ENCODE peak calls at places on chromosomes 7 and 10, in nine cellular contexts. H is ovary, B is psoas muscle, K is H9, S is suprapubic skin, Z is IMR-90, N is right lobe of liver, L is WERI-Rb-1, R is cardiac muscle cell. I is an unnamed sample. For H3K9me3, the result is how much of the 10 kb centered on the place peaks cover.

GRCh38 chr7:148714498-148714897 is 15.8 kb downstream of the CUL1 start:
- DNase-seq in R (no peak), B (no peak), H (no peak), Z (no peak), L (no peak), N (no peak), K (no peak), S (no peak), I (no peak)

GRCh38 chr10:90847436-90847835 is 10.4 kb downstream of the HTR7 start:
- DNase-seq in H (no peak), S (no peak), B (no peak), N (no peak), K (no peak), L (no peak), Z (peak), R (no peak), I (no peak)

GRCh38 chr10:48609899-48610584 is 5.2 kb upstream of the ARHGAP22 start:
- DNase-seq in L (no peak), S (no peak), K (no peak), N (no peak), R (no peak), Z (no peak), B (no peak), H (no peak), I (no peak)

GRCh38 chr10:103510791-103511757 is 17.6 kb downstream of the NEURL1 start:
- DNase-seq in K (peak), N (no peak), L (no peak), R (no peak), H (no peak), S (no peak), Z (no peak), B (no peak), I (peak)

GRCh38 chr7:7443951-7444350 is 91.7 kb downstream of the COL28A1 start:
- DNase-seq in B (no peak), H (no peak), L (no peak), K (no peak), S (no peak), R (no peak), N (no peak), Z (no peak), I (no peak)

GRCh38 chr10:53022663-53023088 is 250.1 kb upstream of the MBL2 start:
- DNase-seq in B (no peak), L (no peak), Z (no peak), K (peak), N (no peak), H (no peak), R (no peak), S (no peak), I (no peak)

GRCh38 chr10:132496360-132497082 is 41.1 kb upstream of the INPP5A start:
- DNase-seq in R (no peak), B (peak), N (no peak), Z (no peak), H (no peak), K (peak), L (no peak), S (peak), I (no peak)

GRCh38 chr7:151008511-151009323 is 15.6 kb downstream of the ATG9B start:
- DNase-seq in N (no peak), R (no peak), K (peak), B (peak), Z (no peak), S (no peak), L (peak), H (peak), I (peak)

GRCh38 chr7:81299272-81299671 is 380.4 kb upstream of the SEMA3C start:
- DNase-seq in Z (peak), L (no peak), H (no peak), B (no peak), K (no peak), N (no peak), R (peak), S (no peak), I (no peak)

GRCh38 chr7:2709553-2710165 is 21.7 kb downstream of the AMZ1 start:
- DNase-seq in L (peak), K (peak), R (peak), Z (peak), H (peak), S (no peak), N (peak), B (peak), I (peak)

GRCh38 chr7:148664319-148664718 is 34.4 kb upstream of the CUL1 start:
- DNase-seq in N (no peak), Z (peak), S (no peak), K (no peak), H (no peak), R (no peak), L (no peak), B (no peak), I (no peak)

GRCh38 chr10:36256166-36256565 is 614.1 kb upstream of the FZD8 start:
- DNase-seq in K (no peak), S (no peak), R (no peak), H (no peak), B (no peak), N (no peak), L (no peak), Z (no peak), I (no peak)

GRCh38 chr10:129602938-129603520 is 136.0 kb downstream of the MGMT start:
- DNase-seq in Z (no peak), B (no peak), S (no peak), N (no peak), R (no peak), H (no peak), K (no peak), L (no peak), I (no peak)

GRCh38 chr7:77331938-77332695 is 84.0 kb downstream of the GSAP start:
- DNase-seq in B (peak), R (peak), K (peak), L (peak), N (peak), S (no peak), Z (peak), H (peak), I (peak)

GRCh38 chr7:108109216-108109908 is 20.8 kb downstream of the LAMB4 start:
- DNase-seq in H (no peak), S (no peak), B (no peak), L (peak), K (no peak), N (no peak), Z (no peak), R (no peak), I (no peak)

GRCh38 chr10:99234739-99235468 is 748 bp downstream of the HPSE2 start:
- DNase-seq in S (no peak), Z (peak), H (no peak), N (no peak), K (no peak), L (no peak), R (no peak), B (no peak), I (no peak)

GRCh38 chr7:234712-235553 is 42.6 kb downstream of the FAM20C start:
- DNase-seq in R (no peak), S (no peak), L (no peak), N (peak), B (peak), K (no peak), H (no peak), Z (peak), I (peak)

GRCh38 chr10:92290837-92291609 is at the start of the genes CPEB3 and MARCHF5:
- DNase-seq in S (peak), K (peak), L (peak), H (peak), B (peak), R (peak), N (peak), Z (peak), I (peak)

GRCh38 chr10:21715531-21716195 is 181.6 kb downstream of the MLLT10 start:
- DNase-seq in S (no peak), Z (peak), L (no peak), N (no peak), R (peak), H (no peak), B (no peak), K (no peak), I (no peak)

GRCh38 chr7:55774327-55775050 is 88.1 kb downstream of the SEPTIN14 start:
- DNase-seq in B (no peak), L (no peak), H (no peak), K (peak), R (no peak), N (no peak), S (no peak), Z (no peak), I (no peak)

GRCh38 chr7:49324707-49325106 is 400.4 kb downstream of the CDC14C start:
- DNase-seq in R (no peak), H (no peak), L (peak), K (no peak), Z (no peak), N (no peak), S (no peak), B (no peak), I (no peak)

GRCh38 chr10:69056129-69056528 is 31.8 kb upstream of the SRGN start:
- DNase-seq in R (no peak), B (no peak), H (no peak), S (no peak), L (no peak), K (no peak), N (peak), Z (no peak), I (peak)

GRCh38 chr10:120841522-120842189 is 9.5 kb upstream of the WDR11 start:
- DNase-seq in H (no peak), B (no peak), Z (no peak), L (no peak), S (no peak), N (no peak), K (no peak), R (no peak), I (no peak)

GRCh38 chr7:82012453-82012852 is 242.6 kb upstream of the HGF start:
- DNase-seq in R (no peak), B (no peak), H (no peak), L (no peak), N (no peak), K (no peak), Z (peak), S (no peak), I (no peak)

GRCh38 chr7:135774284-135774683 is 25.7 kb upstream of the FAM180A start:
- DNase-seq in B (no peak), R (no peak), K (no peak), L (no peak), H (no peak), N (no peak), S (no peak), Z (peak), I (no peak)

GRCh38 chr10:73247509-73248258 is 629 bp upstream of the DNAJC9 start:
- DNase-seq in N (no peak), Z (peak), S (no peak), R (no peak), B (no peak), L (no peak), H (no peak), K (no peak), I (no peak)

GRCh38 chr10:132497788-132498561 is 39.6 kb upstream of the INPP5A start:
- DNase-seq in S (peak), N (no peak), H (no peak), B (peak), R (no peak), Z (no peak), K (peak), L (peak), I (peak)

GRCh38 chr10:110203500-110204455 is 3.6 kb upstream of the MXI1 start:
- DNase-seq in B (no peak), N (no peak), R (no peak), Z (no peak), K (no peak), H (no peak), L (no peak), S (no peak), I (no peak)

GRCh38 chr7:37491919-37492694 is 43.4 kb upstream of the ELMO1 start:
- DNase-seq in K (peak), N (no peak), Z (no peak), H (no peak), R (peak), L (no peak), S (no peak), B (no peak), I (no peak)
- TF ChIP-seq CTCF in K (peak), N (no peak), Z (no peak), H (no peak), R (no peak), L (peak), S (no peak), B (no peak), I (no peak)

GRCh38 chr7:158187055-158187770 is 400.4 kb downstream of the PTPRN2 start:
- DNase-seq in N (no peak), Z (no peak), S (no peak), L (no peak), B (no peak), H (no peak), K (no peak), R (no peak), I (no peak)
- H3K9me3 ChIP-seq in N (under half), Z (half or more), S (under half), L (under half), B (under half), H (under half), K (under half), R (under half), I (under half)

GRCh38 chr10:123470570-123470969 is 195.6 kb upstream of the GPR26 start:
- DNase-seq in K (no peak), Z (no peak), L (no peak), N (no peak), S (no peak), R (no peak), B (no peak), H (no peak), I (no peak)

GRCh38 chr10:123472606-123473005 is 193.5 kb upstream of the GPR26 start:
- DNase-seq in R (peak), L (peak), K (peak), H (no peak), N (no peak), Z (no peak), S (no peak), B (no peak), I (no peak)

GRCh38 chr10:123475466-123475865 is 190.7 kb upstream of the GPR26 start:
- DNase-seq in B (no peak), L (no peak), N (no peak), Z (no peak), H (no peak), S (no peak), K (no peak), R (no peak), I (no peak)

GRCh38 chr10:123478112-123478511 is 188.0 kb upstream of the GPR26 start:
- DNase-seq in S (no peak), L (no peak), K (no peak), R (no peak), H (no peak), N (peak), B (no peak), Z (no peak), I (no peak)

GRCh38 chr10:123474700-123475099 is 191.5 kb upstream of the GPR26 start:
- DNase-seq in N (no peak), H (no peak), S (no peak), K (no peak), R (no peak), Z (no peak), B (no peak), L (no peak), I (no peak)
- H3K27ac ChIP-seq in N (no peak), H (no peak), S (no peak), K (no peak), R (no peak), Z (no peak), B (no peak), L (no peak), I (no peak)

DNA sequence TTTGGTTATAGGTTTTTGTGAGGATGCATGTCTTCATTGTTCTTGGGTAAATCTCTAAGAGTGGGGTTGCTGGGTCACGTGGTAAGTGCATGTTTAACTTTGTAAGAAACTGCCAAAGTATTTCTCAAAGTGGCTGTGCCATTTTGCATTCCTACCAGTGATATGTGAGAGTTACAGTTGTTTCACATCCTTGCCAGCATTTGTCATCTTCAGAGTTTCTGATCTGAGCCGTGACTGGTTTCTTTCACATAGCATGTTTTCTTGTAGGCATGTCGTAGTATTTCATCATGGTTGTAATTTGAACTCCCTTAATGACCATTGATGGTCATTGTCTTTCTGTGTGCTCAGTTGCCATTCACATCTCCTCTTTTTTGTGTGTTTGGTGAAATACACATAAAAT is 286.0 kb downstream of the RNLS start:
- DNase-seq in Z (peak), N (no peak), S (no peak), L (no peak), K (no peak), H (no peak), B (no peak), R (no peak), I (no peak)
- TF ChIP-seq CTCF in Z (no peak), N (no peak), S (no peak), L (no peak), K (no peak), H (no peak), B (no peak), R (no peak), I (no peak)

DNA sequence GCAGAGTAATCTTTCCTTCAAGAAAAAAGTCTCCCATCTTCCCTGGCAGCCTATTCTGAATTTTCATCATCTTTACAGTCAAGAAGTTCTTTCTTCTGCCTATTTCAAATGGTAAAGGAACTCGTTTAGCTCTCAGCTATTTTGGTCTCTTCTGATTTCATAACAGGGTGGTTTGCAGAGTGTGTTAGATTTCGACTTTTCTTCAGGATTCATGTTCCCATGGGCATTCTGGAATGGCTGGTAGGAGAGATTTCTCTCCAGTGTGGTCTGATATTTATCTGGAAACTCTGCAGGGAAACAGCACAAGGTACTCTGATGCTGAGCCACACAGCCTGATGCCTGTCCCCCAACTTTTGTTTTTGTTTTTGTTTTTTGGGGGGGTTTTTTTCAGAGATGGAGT is 111.1 kb upstream of the FAM171A1 start:
- DNase-seq in Z (no peak), R (no peak), H (no peak), K (no peak), N (no peak), S (no peak), B (no peak), L (no peak), I (no peak)
- H3K9me3 ChIP-seq in Z (under half), R (under half), H (under half), K (under half), N (under half), S (under half), B (under half), L (under half), I (under half)

GRCh38 chr10:60976687-60977086 is 32.7 kb upstream of the RHOBTB1 start:
- DNase-seq in K (no peak), N (no peak), B (no peak), S (no peak), Z (no peak), L (no peak), H (no peak), R (no peak), I (no peak)

GRCh38 chr10:60979667-60980104 is 35.7 kb upstream of the RHOBTB1 start:
- DNase-seq in S (no peak), R (no peak), N (no peak), K (no peak), L (no peak), B (no peak), Z (no peak), H (no peak), I (no peak)

GRCh38 chr10:60975716-60976115 is 31.7 kb upstream of the RHOBTB1 start:
- DNase-seq in R (no peak), H (no peak), S (no peak), N (no peak), K (no peak), B (no peak), Z (peak), L (no peak), I (no peak)

GRCh38 chr10:60978287-60979115 is 34.5 kb upstream of the RHOBTB1 start:
- DNase-seq in N (no peak), L (no peak), Z (peak), R (no peak), S (no peak), H (no peak), K (no peak), B (no peak), I (no peak)

GRCh38 chr10:60977161-60978128 is 33.5 kb upstream of the RHOBTB1 start:
- DNase-seq in B (no peak), R (no peak), H (no peak), K (no peak), N (no peak), Z (no peak), L (no peak), S (no peak), I (no peak)
- H3K27ac ChIP-seq in B (no peak), R (no peak), H (no peak), K (no peak), N (peak), Z (no peak), L (no peak), S (no peak), I (no peak)

DNA sequence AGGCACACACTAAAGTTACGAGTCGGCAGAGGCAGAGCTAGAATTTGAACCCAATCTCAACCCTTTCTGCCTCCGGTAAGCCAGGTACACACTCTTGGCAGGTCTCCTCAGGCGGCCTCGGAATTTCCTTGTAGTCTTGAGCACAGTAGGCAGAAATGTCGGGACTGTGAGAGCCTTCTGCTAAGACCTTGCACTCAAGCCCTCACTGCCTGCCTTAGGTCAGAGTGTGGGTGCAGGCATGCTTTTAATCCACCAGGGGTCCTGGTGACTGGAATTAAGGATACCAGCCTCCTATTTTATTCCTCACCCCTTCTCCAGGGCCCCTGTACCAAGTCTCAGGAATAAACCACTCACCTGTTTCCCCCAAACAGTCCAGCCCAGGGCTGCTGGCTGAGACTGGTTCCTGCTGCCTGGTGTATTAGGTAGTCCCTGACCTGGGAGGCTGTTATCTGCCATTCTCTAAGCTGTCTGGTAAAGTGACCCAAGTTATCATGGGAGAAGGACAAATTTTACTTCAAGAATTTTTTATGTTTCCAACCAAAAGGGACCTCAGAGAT is 855 bp downstream of the ATP6V1F start:
- DNase-seq in N (no peak), K (peak), H (no peak), S (no peak), Z (peak), L (peak), R (peak), B (peak), I (no peak)
- TF ChIP-seq CTCF in N (peak), K (peak), H (no peak), S (no peak), Z (peak), L (peak), R (peak), B (peak), I (peak)

GRCh38 chr10:131021967-131022366 is 289.6 kb downstream of the TCERG1L start:
- DNase-seq in B (no peak), S (no peak), Z (no peak), L (peak), H (no peak), K (no peak), N (peak), R (no peak), I (no peak)
- H3K9me3 ChIP-seq in B (under half), S (under half), Z (half or more), L (under half), H (under half), K (under half), N (under half), R (under half), I (under half)

GRCh38 chr10:60896033-60896432 is 48.0 kb downstream of the RHOBTB1 start:
- DNase-seq in K (no peak), H (no peak), R (peak), N (no peak), L (no peak), Z (peak), B (no peak), S (no peak), I (no peak)
- H3K27ac ChIP-seq in K (no peak), H (peak), R (no peak), N (no peak), L (no peak), Z (no peak), B (peak), S (no peak), I (no peak)

GRCh38 chr7:13279854-13280435 is 592.5 kb downstream of the ARL4A start:
- DNase-seq in H (no peak), B (no peak), R (peak), L (no peak), S (no peak), K (no peak), N (no peak), Z (peak), I (no peak)

GRCh38 chr7:13282377-13282980 is 595.0 kb downstream of the ARL4A start:
- DNase-seq in B (no peak), L (no peak), R (peak), S (no peak), N (no peak), K (no peak), H (no peak), Z (peak), I (no peak)

GRCh38 chr7:13278020-13278419 is 590.6 kb downstream of the ARL4A start:
- DNase-seq in L (no peak), H (no peak), N (no peak), S (no peak), Z (no peak), K (no peak), R (no peak), B (no peak), I (no peak)

DNA sequence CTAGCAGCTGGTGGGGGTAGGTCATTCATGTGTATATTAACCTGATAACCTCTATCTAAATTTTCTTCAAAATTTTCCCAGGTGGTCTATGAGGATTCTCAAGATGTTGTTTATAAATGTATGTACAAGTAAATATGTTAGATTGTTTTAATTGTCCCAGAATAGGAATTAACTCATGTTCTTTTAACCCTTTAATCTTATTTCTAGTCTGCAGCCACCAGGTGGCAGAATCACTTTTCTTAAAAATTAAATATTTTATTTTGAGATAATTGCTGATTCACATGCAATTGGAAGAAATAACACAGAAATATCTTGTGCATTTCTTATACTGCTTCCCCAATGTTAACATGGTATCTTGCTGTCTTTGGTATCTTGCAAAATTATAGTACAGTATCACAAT is 589.5 kb downstream of the ARL4A start:
- DNase-seq in R (no peak), S (no peak), B (no peak), H (no peak), K (no peak), Z (no peak), L (no peak), N (no peak), I (no peak)
- TF ChIP-seq CTCF in R (peak), S (no peak), B (peak), H (no peak), K (peak), Z (peak), L (no peak), N (peak), I (no peak)